ENCODE peak calls at places on chromosomes 1 and 21, in six cellular contexts. One of them, this sample, is unnamed.

GRCh38 chr1:15657026-15657425 is 27.1 kb upstream of the PLEKHM2 start:
- DNase-seq in H9: no peak
- DNase-seq in Calu3: no peak
- DNase-seq in GM12865: no peak
- DNase-seq in endodermal cell: no peak
- DNase-seq in psoas muscle: no peak
- DNase-seq in this sample: no peak

GRCh38 chr1:175887981-175888428 is 144.6 kb upstream of the TNR start:
- DNase-seq in H9: peak; percentile 89
- DNase-seq in Calu3: peak; percentile 62
- DNase-seq in GM12865: peak; percentile 51
- DNase-seq in endodermal cell: peak; percentile 95
- DNase-seq in psoas muscle: peak; percentile 68
- DNase-seq in this sample: peak; percentile 61

GRCh38 chr1:15760520-15761211 is 2.1 kb downstream of the FBLIM1 start:
- DNase-seq in H9: peak; percentile 54
- DNase-seq in Calu3: no peak
- DNase-seq in GM12865: no peak
- DNase-seq in endodermal cell: peak; percentile 68
- DNase-seq in psoas muscle: no peak
- DNase-seq in this sample: peak; percentile 64

GRCh38 chr1:232226197-232226681 is 403.7 kb downstream of the SIPA1L2 start:
- DNase-seq in H9: peak; percentile 81
- DNase-seq in Calu3: no peak
- DNase-seq in GM12865: peak; percentile 29
- DNase-seq in endodermal cell: peak; percentile 77
- DNase-seq in psoas muscle: no peak
- DNase-seq in this sample: peak; percentile 96

GRCh38 chr21:45010860-45011259 is 63.5 kb upstream of the ADARB1 start:
- DNase-seq in H9: no peak
- DNase-seq in Calu3: no peak
- DNase-seq in GM12865: no peak
- DNase-seq in endodermal cell: no peak
- DNase-seq in psoas muscle: peak; percentile 35
- DNase-seq in this sample: no peak

GRCh38 chr1:241579434-241579833 is 47.3 kb downstream of the KMO start:
- DNase-seq in H9: no peak
- DNase-seq in Calu3: no peak
- DNase-seq in GM12865: peak; percentile 14
- DNase-seq in endodermal cell: no peak
- DNase-seq in psoas muscle: no peak
- DNase-seq in this sample: no peak

GRCh38 chr1:198088360-198089071 is 68.3 kb upstream of the NEK7 start:
- DNase-seq in H9: no peak
- DNase-seq in Calu3: peak; percentile 47
- DNase-seq in GM12865: peak; percentile 30
- DNase-seq in endodermal cell: peak; percentile 59
- DNase-seq in psoas muscle: no peak
- DNase-seq in this sample: peak; percentile 64

GRCh38 chr1:113153116-113153803 is 80.3 kb downstream of the LRIG2 start:
- DNase-seq in H9: no peak
- DNase-seq in Calu3: no peak
- DNase-seq in GM12865: no peak
- DNase-seq in endodermal cell: no peak
- DNase-seq in psoas muscle: no peak
- DNase-seq in this sample: peak; percentile 74

GRCh38 chr1:152497273-152497672 is 13.3 kb upstream of the LCE5A start:
- DNase-seq in H9: no peak
- DNase-seq in Calu3: peak; percentile 47
- DNase-seq in GM12865: peak; percentile 9
- DNase-seq in endodermal cell: no peak
- DNase-seq in psoas muscle: no peak
- DNase-seq in this sample: peak; percentile 77

GRCh38 chr21:33261635-33262034 is 4.5 kb upstream of the IL10RB start:
- DNase-seq in H9: no peak
- DNase-seq in Calu3: no peak
- DNase-seq in GM12865: peak; percentile 57
- DNase-seq in endodermal cell: no peak
- DNase-seq in psoas muscle: no peak
- DNase-seq in this sample: peak; percentile 57

GRCh38 chr1:84582802-84583587 is 8.8 kb upstream of the CTBS start:
- DNase-seq in H9: peak; percentile 47
- DNase-seq in Calu3: no peak
- DNase-seq in GM12865: peak; percentile 27
- DNase-seq in endodermal cell: peak; percentile 78
- DNase-seq in psoas muscle: no peak
- DNase-seq in this sample: peak; percentile 22

GRCh38 chr1:9269721-9270120 is 23.0 kb upstream of the SPSB1 start:
- DNase-seq in H9: no peak
- DNase-seq in Calu3: no peak
- DNase-seq in GM12865: no peak
- DNase-seq in endodermal cell: no peak
- DNase-seq in psoas muscle: peak; percentile 67
- DNase-seq in this sample: no peak

GRCh38 chr1:15820478-15820877 is 13.0 kb upstream of the UQCRHL start:
- DNase-seq in H9: no peak
- DNase-seq in Calu3: no peak
- DNase-seq in GM12865: no peak
- DNase-seq in endodermal cell: no peak
- DNase-seq in psoas muscle: no peak
- DNase-seq in this sample: peak; percentile 59

GRCh38 chr1:154344977-154345837 is 19.9 kb downstream of the ATP8B2 start:
- DNase-seq in H9: peak; percentile 80
- DNase-seq in Calu3: peak; percentile 36
- DNase-seq in GM12865: peak; percentile 80
- DNase-seq in endodermal cell: peak; percentile 91
- DNase-seq in psoas muscle: no peak
- DNase-seq in this sample: peak; percentile 66

GRCh38 chr1:180586671-180587155 is 27.9 kb downstream of the OVAAL start:
- DNase-seq in H9: no peak
- DNase-seq in Calu3: peak; percentile 61
- DNase-seq in GM12865: no peak
- DNase-seq in endodermal cell: no peak
- DNase-seq in psoas muscle: no peak
- DNase-seq in this sample: peak; percentile 93

GRCh38 chr1:84972377-84972987 is 24.4 kb downstream of the MCOLN2 start:
- DNase-seq in H9: no peak
- DNase-seq in Calu3: no peak
- DNase-seq in GM12865: peak; percentile 50
- DNase-seq in endodermal cell: no peak
- DNase-seq in psoas muscle: no peak
- DNase-seq in this sample: peak; percentile 35

GRCh38 chr1:11355594-11356467 is 82.8 kb downstream of the UBIAD1 start:
- DNase-seq in H9: peak; percentile 90
- DNase-seq in Calu3: no peak
- DNase-seq in GM12865: no peak
- DNase-seq in endodermal cell: peak; percentile 88
- DNase-seq in psoas muscle: no peak
- DNase-seq in this sample: no peak

DNA sequence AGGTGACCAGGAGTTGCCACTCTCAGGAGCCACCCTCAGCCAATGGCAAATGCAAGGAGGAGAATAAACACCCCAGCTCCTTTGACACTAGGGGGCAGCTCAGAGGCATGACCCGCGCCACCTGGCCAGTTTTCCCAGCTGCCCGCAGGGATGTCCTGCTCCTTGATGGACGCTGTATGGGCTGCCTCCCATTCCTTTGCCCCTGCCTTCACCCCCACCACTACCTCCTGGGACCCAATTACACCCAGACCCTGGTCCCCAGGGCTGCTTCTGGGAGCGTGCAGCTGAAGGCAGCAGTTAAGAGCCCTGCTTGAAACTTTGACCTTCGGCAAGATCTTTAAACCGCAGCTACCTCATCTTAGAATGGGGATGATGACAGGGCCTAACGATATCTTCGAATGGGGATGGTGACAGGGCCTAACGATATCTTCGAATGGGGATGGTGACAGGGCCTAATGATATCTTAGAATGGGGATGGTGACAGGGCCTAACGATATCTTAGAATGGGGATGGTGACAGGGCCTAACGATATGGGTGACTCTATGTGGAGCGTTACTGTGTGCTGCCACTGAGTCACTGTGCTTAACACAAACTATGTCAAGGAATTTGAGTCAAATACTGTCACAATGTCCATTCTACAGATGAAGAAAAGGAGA is 163.0 kb upstream of the KAZN start:
- DNase-seq in H9: peak; percentile 79
- DNase-seq in Calu3: no peak
- DNase-seq in GM12865: no peak
- DNase-seq in endodermal cell: peak; percentile 88
- DNase-seq in psoas muscle: no peak
- DNase-seq in this sample: no peak
- TF ChIP-seq CTCF in H9: peak; percentile 74
- TF ChIP-seq CTCF in Calu3: no peak
- TF ChIP-seq CTCF in GM12865: peak; percentile 3
- TF ChIP-seq CTCF in endodermal cell: peak; percentile 83
- TF ChIP-seq CTCF in psoas muscle: no peak
- TF ChIP-seq CTCF in this sample: peak; percentile 21

GRCh38 chr21:30257773-30258172 is 25.0 kb downstream of the KRTAP24-1 start:
- DNase-seq in H9: peak; percentile 54
- DNase-seq in Calu3: peak; percentile 36
- DNase-seq in GM12865: peak; percentile 16
- DNase-seq in endodermal cell: peak; percentile 74
- DNase-seq in psoas muscle: no peak
- DNase-seq in this sample: peak; percentile 77
- TF ChIP-seq CTCF in H9: peak; percentile 74
- TF ChIP-seq CTCF in Calu3: no peak
- TF ChIP-seq CTCF in GM12865: peak; percentile 11
- TF ChIP-seq CTCF in endodermal cell: peak; percentile 84
- TF ChIP-seq CTCF in psoas muscle: no peak
- TF ChIP-seq CTCF in this sample: peak; percentile 55

GRCh38 chr1:54125671-54126070 is 27.1 kb downstream of the CDCP2 start:
- DNase-seq in H9: peak; percentile 54
- DNase-seq in Calu3: peak; percentile 12
- DNase-seq in GM12865: no peak
- DNase-seq in endodermal cell: peak; percentile 79
- DNase-seq in psoas muscle: peak; percentile 87
- DNase-seq in this sample: peak; percentile 36
- TF ChIP-seq CTCF in H9: peak; percentile 54
- TF ChIP-seq CTCF in Calu3: no peak
- TF ChIP-seq CTCF in GM12865: no peak
- TF ChIP-seq CTCF in endodermal cell: peak; percentile 73
- TF ChIP-seq CTCF in psoas muscle: peak; percentile 49
- TF ChIP-seq CTCF in this sample: peak; percentile 12

GRCh38 chr1:19374402-19374801 is 62.3 kb downstream of the SLC66A1 start:
- DNase-seq in H9: peak; percentile 72
- DNase-seq in Calu3: no peak
- DNase-seq in GM12865: peak; percentile 31
- DNase-seq in endodermal cell: peak; percentile 88
- DNase-seq in psoas muscle: no peak
- DNase-seq in this sample: no peak
- TF ChIP-seq CTCF in H9: peak; percentile 81
- TF ChIP-seq CTCF in Calu3: no peak
- TF ChIP-seq CTCF in GM12865: peak; percentile 58
- TF ChIP-seq CTCF in endodermal cell: peak; percentile 82
- TF ChIP-seq CTCF in psoas muscle: peak; percentile 25
- TF ChIP-seq CTCF in this sample: no peak

GRCh38 chr1:38891753-38892152 is 10.4 kb upstream of the GJA9 start:
- DNase-seq in H9: peak; percentile 53
- DNase-seq in Calu3: no peak
- DNase-seq in GM12865: no peak
- DNase-seq in endodermal cell: peak; percentile 76
- DNase-seq in psoas muscle: no peak
- DNase-seq in this sample: peak; percentile 2
- TF ChIP-seq CTCF in H9: peak; percentile 64
- TF ChIP-seq CTCF in Calu3: no peak
- TF ChIP-seq CTCF in GM12865: no peak
- TF ChIP-seq CTCF in endodermal cell: peak; percentile 75
- TF ChIP-seq CTCF in psoas muscle: no peak
- TF ChIP-seq CTCF in this sample: no peak

DNA sequence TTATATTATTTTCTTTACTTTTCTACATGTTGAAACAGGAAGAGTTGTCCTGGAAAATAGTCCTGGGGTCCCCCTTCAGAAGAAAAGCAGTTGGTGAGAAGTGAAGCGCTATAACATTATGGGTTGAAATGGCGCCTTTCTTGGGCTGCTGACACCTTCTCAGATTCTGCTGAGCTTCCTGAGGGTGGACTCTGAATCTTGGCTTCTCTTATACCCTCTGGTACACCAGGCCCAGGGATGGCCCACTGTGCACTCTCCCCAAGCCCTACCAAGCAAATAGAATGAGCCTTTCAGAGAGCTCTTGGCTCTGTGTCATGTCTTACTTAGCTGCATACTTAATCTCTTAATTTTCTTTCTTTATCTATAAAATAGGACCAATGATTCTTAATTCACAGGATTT is 42.3 kb downstream of the CD247 start:
- DNase-seq in H9: no peak
- DNase-seq in Calu3: no peak
- DNase-seq in GM12865: no peak
- DNase-seq in endodermal cell: no peak
- DNase-seq in psoas muscle: no peak
- DNase-seq in this sample: no peak
- TF ChIP-seq CTCF in H9: no peak
- TF ChIP-seq CTCF in Calu3: no peak
- TF ChIP-seq CTCF in GM12865: no peak
- TF ChIP-seq CTCF in endodermal cell: no peak
- TF ChIP-seq CTCF in psoas muscle: no peak
- TF ChIP-seq CTCF in this sample: no peak

GRCh38 chr1:102178483-102178882 is 181.8 kb upstream of the OLFM3 start:
- DNase-seq in H9: no peak
- DNase-seq in Calu3: no peak
- DNase-seq in GM12865: no peak
- DNase-seq in endodermal cell: no peak
- DNase-seq in psoas muscle: no peak
- DNase-seq in this sample: no peak

GRCh38 chr1:102172200-102172599 is 175.5 kb upstream of the OLFM3 start:
- DNase-seq in H9: no peak
- DNase-seq in Calu3: no peak
- DNase-seq in GM12865: no peak
- DNase-seq in endodermal cell: no peak
- DNase-seq in psoas muscle: no peak
- DNase-seq in this sample: no peak

GRCh38 chr1:102174259-102174863 is 177.6 kb upstream of the OLFM3 start:
- DNase-seq in H9: peak; percentile 44
- DNase-seq in Calu3: no peak
- DNase-seq in GM12865: peak; percentile 40
- DNase-seq in endodermal cell: peak; percentile 83
- DNase-seq in psoas muscle: no peak
- DNase-seq in this sample: peak; percentile 37
- TF ChIP-seq CTCF in H9: peak; percentile 79
- TF ChIP-seq CTCF in Calu3: no peak
- TF ChIP-seq CTCF in GM12865: peak; percentile 85
- TF ChIP-seq CTCF in endodermal cell: peak; percentile 89
- TF ChIP-seq CTCF in psoas muscle: no peak
- TF ChIP-seq CTCF in this sample: peak; percentile 33